ENCODE peak calls at places on chromosomes 6 and 20, in six cellular contexts. D is HepG2, X is K562, C is GM12891, Q is H1, K is GM12878. W is an unnamed sample.

GRCh38 chr6:132300323-132300949 is 100.8 kb downstream of the MOXD1 start:
- DNase-seq in K (no peak), D (peak), X (peak), Q (no peak), C (no peak), W (peak)

GRCh38 chr20:21083825-21084325 is 22.3 kb downstream of the LINC00237 start:
- DNase-seq in C (no peak), D (no peak), K (no peak), Q (no peak), X (no peak), W (no peak)

GRCh38 chr6:44653761-44654218 is 266.3 kb downstream of the CDC5L start:
- DNase-seq in C (no peak), D (no peak), K (no peak), X (no peak), Q (no peak), W (no peak)

GRCh38 chr6:153965996-153966395 is 73.0 kb upstream of the OPRM1 start:
- DNase-seq in D (no peak), K (no peak), C (no peak), X (no peak), Q (no peak), W (no peak)

GRCh38 chr6:167477688-167478087 is 152.8 kb downstream of the TTLL2 start:
- DNase-seq in Q (no peak), C (no peak), X (no peak), K (no peak), D (no peak), W (no peak)

GRCh38 chr6:119834418-119834817 is 484.9 kb upstream of the MAN1A1 start:
- DNase-seq in K (no peak), Q (no peak), D (no peak), C (no peak), X (no peak), W (no peak)

GRCh38 chr6:129981598-129981997 is 36.8 kb upstream of the L3MBTL3 start:
- DNase-seq in K (no peak), X (no peak), Q (no peak), C (no peak), D (no peak), W (no peak)

GRCh38 chr20:259991-260390 is 2.5 kb downstream of the DEFB132 start:
- DNase-seq in K (no peak), X (no peak), C (no peak), D (no peak), Q (no peak), W (no peak)

GRCh38 chr20:47981242-47981641 is 196.0 kb upstream of the SULF2 start:
- DNase-seq in C (no peak), Q (no peak), K (no peak), X (no peak), D (no peak), W (no peak)

DNA sequence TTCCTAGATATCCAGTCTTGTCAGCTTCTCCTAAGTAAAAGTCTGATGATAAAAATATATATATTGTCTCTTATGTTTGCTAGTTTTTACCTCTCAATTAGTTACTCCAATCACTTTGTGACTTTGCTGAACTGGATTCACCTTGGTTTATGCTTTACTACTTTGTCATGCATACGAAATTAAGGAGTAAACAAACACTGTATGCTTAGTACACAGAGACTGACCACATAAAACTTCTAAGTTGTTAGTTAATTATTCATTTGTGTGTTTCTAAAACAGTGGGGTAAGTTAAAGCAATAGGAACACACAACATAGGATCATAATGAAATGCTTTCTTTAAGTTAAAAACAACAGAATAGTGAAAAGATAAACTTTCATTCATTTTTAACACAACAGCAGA is 877.3 kb upstream of the MAP3K7 start:
- DNase-seq in K (no peak), C (no peak), X (no peak), Q (no peak), D (no peak), W (no peak)
- TF ChIP-seq POLR2AphosphoS5 in K (no peak), C (no peak), X (no peak), Q (no peak), D (no peak), W (no peak)

DNA sequence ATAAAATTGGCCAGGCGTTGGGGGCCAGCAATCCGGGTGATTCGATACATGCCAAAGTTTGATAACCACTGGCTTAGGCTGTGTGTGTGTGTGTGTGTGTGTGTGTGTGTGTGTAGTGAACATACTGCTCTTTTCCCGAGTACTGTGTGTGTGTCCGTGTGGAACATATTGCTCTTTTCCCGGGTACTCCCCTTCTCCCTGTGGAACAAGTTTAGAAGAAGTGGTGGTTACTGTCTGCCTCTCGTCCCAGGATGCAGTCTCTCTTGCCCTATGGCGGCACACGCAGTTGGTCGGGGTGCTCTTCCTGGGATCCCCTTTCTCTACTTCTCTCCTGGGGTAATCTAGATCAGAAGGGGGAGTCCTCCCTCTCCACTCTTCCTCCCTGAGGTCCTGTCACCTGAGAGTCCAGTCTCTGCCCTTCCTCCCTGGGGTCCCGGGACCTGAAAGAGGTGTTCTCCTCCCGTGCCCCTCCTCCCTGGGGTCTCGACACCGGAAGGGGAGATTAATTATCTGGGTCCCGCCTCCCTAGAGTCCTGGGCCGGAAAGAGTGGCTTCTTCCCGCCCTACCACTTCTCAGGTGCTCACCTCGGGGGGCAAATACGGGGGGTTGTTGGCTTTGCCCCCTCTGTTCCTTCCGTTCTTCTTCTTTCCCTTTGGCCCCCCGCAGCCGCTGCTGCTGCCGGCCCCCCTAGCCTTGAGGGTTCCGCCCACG is 516 bp downstream of the GTPBP2 start:
- DNase-seq in D (peak), Q (peak), C (peak), K (no peak), X (peak), W (peak)
- TF ChIP-seq POLR2A in D (peak), Q (no peak), C (peak), K (no peak), X (peak), W (peak)

DNA sequence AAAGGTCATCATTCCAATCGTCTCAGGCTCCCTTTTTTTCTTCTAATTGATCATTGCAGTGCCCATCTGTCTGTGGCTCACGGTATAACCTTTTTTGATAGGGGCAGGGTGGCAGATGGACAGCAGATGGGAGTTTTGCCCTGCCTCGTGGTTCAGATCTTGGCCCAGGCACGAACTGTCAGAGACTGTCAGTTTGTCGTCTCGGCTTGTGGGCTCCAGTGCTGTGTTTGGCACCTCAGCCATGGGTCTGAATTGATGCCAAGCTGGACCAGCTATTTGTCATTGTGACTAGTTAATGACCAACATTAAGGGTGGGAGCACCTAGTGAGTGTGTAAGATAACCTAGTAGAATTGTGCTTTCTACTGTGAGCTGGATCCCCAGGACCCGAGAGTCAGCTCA is 197.6 kb downstream of the PRL start:
- DNase-seq in C (no peak), Q (no peak), X (no peak), D (no peak), K (no peak), W (no peak)
- TF ChIP-seq TAF1 in C (no peak), Q (no peak), X (no peak), D (no peak), K (no peak), W (no peak)

GRCh38 chr6:20215310-20215709 is 3.0 kb upstream of the MBOAT1 start:
- DNase-seq in K (no peak), Q (no peak), C (no peak), D (no peak), X (no peak), W (no peak)

GRCh38 chr6:20217900-20218299 is 5.6 kb upstream of the MBOAT1 start:
- DNase-seq in X (no peak), Q (no peak), C (no peak), K (no peak), D (no peak), W (no peak)

GRCh38 chr6:20220345-20220744 is 8.1 kb upstream of the MBOAT1 start:
- DNase-seq in X (no peak), K (no peak), Q (no peak), D (no peak), C (no peak), W (no peak)

GRCh38 chr6:20221448-20221847 is 9.2 kb upstream of the MBOAT1 start:
- DNase-seq in D (no peak), K (no peak), Q (no peak), C (no peak), X (no peak), W (no peak)

DNA sequence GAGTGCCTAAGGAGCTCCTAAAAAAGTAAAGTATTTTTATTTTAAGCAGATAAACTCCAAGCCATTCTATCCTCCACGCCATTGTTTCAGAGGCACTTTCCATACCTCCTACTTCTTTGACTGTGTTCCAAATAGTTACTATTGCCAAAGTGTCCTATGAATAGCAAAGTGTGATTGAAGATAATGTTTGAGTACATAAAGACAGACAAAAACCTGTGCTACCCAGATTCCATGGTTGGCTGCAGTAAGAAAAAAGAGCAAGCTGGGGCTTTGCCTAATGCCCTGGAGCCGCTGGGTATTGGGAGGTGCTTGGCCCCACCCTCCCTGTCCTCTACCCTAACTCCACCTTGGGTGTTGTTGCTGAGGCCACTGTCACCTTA is 5.2 kb upstream of the MBOAT1 start:
- DNase-seq in X (no peak), C (no peak), K (no peak), Q (no peak), D (no peak), W (no peak)
- TF ChIP-seq POLR2AphosphoS5 in X (no peak), C (no peak), K (no peak), Q (no peak), D (no peak), W (no peak)

GRCh38 chr6:122399348-122400120 is at the start of gene HSF2:
- DNase-seq in Q (peak), C (peak), K (peak), D (peak), X (peak), W (peak)
- TF ChIP-seq POLR2A in Q (peak), C (peak), K (peak), D (peak), X (peak), W (peak)

GRCh38 chr6:13239530-13240455 is 88.5 kb downstream of the TBC1D7 start:
- DNase-seq in C (no peak), K (no peak), Q (no peak), D (no peak), X (no peak), W (no peak)
- TF ChIP-seq TAF1 in C (no peak), K (no peak), Q (no peak), D (no peak), X (no peak), W (no peak)

GRCh38 chr6:16139541-16139940 is 10.7 kb downstream of the MYLIP start:
- DNase-seq in Q (no peak), X (no peak), C (no peak), K (no peak), D (no peak), W (no peak)
- TF ChIP-seq POLR2AphosphoS5 in Q (no peak), X (no peak), C (no peak), K (no peak), D (no peak), W (no peak)

GRCh38 chr20:61253640-61254511 is 1.8 kb downstream of the CDH4 start:
- DNase-seq in C (no peak), K (no peak), Q (no peak), D (no peak), X (no peak), W (no peak)

GRCh38 chr20:61254881-61255589 is 3.0 kb downstream of the CDH4 start:
- DNase-seq in X (no peak), K (no peak), D (no peak), C (no peak), Q (no peak), W (no peak)

GRCh38 chr20:61253264-61253639 is 1.2 kb downstream of the CDH4 start:
- DNase-seq in D (no peak), Q (no peak), C (no peak), K (no peak), X (no peak), W (no peak)

GRCh38 chr20:61251529-61252393 is at the start of gene CDH4:
- DNase-seq in X (no peak), C (no peak), Q (no peak), K (no peak), D (no peak), W (no peak)

GRCh38 chr20:61252601-61253263 is 671 bp downstream of the CDH4 start:
- DNase-seq in X (no peak), Q (no peak), C (no peak), K (no peak), D (no peak), W (no peak)
- TF ChIP-seq POLR2A in X (no peak), Q (no peak), C (no peak), K (no peak), D (no peak), W (no peak)

GRCh38 chr6:24859132-24859531 is 60.4 kb upstream of the ARMH2 start:
- DNase-seq in K (no peak), D (no peak), C (no peak), X (no peak), Q (no peak), W (no peak)
- TF ChIP-seq TAF1 in K (no peak), D (no peak), C (no peak), X (no peak), Q (no peak), W (no peak)

W was measured in GM12892.